ENCODE peak calls at places on chromosomes 12 and 14, in six cellular contexts. One of them, this sample, is unnamed.

GRCh38 chr14:23513005-23513412 is 38.6 kb downstream of the ZFHX2 start:
- DNase-seq in endodermal cell: no peak
- DNase-seq in HS-27A: no peak
- DNase-seq in germinal center: no peak
- DNase-seq in fibroblast of mammary gland: no peak
- DNase-seq in T follicular helper cell: no peak
- DNase-seq in this sample: peak

GRCh38 chr12:3034067-3034750 is 43.0 kb upstream of the TSPAN9 start:
- DNase-seq in fibroblast of mammary gland: peak
- DNase-seq in T follicular helper cell: no peak
- DNase-seq in germinal center: peak
- DNase-seq in HS-27A: no peak
- DNase-seq in endodermal cell: peak
- DNase-seq in this sample: peak

GRCh38 chr14:74941676-74942097 is 13.7 kb downstream of the PGF start:
- DNase-seq in T follicular helper cell: peak
- DNase-seq in fibroblast of mammary gland: peak
- DNase-seq in endodermal cell: no peak
- DNase-seq in HS-27A: no peak
- DNase-seq in germinal center: peak
- DNase-seq in this sample: no peak

GRCh38 chr12:26373606-26374495 is 178.5 kb downstream of the SSPN start:
- DNase-seq in T follicular helper cell: no peak
- DNase-seq in HS-27A: no peak
- DNase-seq in fibroblast of mammary gland: peak
- DNase-seq in germinal center: no peak
- DNase-seq in endodermal cell: no peak
- DNase-seq in this sample: no peak

GRCh38 chr14:36367985-36368774 is 47.7 kb upstream of the MBIP start:
- DNase-seq in T follicular helper cell: no peak
- DNase-seq in germinal center: no peak
- DNase-seq in HS-27A: no peak
- DNase-seq in fibroblast of mammary gland: no peak
- DNase-seq in endodermal cell: no peak
- DNase-seq in this sample: no peak

GRCh38 chr14:104926619-104927431 is 2.1 kb downstream of the PLD4 start:
- DNase-seq in endodermal cell: no peak
- DNase-seq in T follicular helper cell: no peak
- DNase-seq in fibroblast of mammary gland: no peak
- DNase-seq in germinal center: peak
- DNase-seq in HS-27A: no peak
- DNase-seq in this sample: no peak

GRCh38 chr14:73634333-73634833 is 10.4 kb upstream of the DNAL1 start:
- DNase-seq in T follicular helper cell: no peak
- DNase-seq in HS-27A: no peak
- DNase-seq in fibroblast of mammary gland: peak
- DNase-seq in germinal center: no peak
- DNase-seq in endodermal cell: peak
- DNase-seq in this sample: peak

GRCh38 chr12:94244165-94245133 is 96.1 kb downstream of the PLXNC1 start:
- DNase-seq in germinal center: peak
- DNase-seq in fibroblast of mammary gland: no peak
- DNase-seq in T follicular helper cell: no peak
- DNase-seq in endodermal cell: no peak
- DNase-seq in HS-27A: no peak
- DNase-seq in this sample: no peak

GRCh38 chr12:51368640-51369517 is 22.3 kb downstream of the GALNT6 start:
- DNase-seq in T follicular helper cell: peak
- DNase-seq in germinal center: peak
- DNase-seq in fibroblast of mammary gland: no peak
- DNase-seq in endodermal cell: peak
- DNase-seq in HS-27A: no peak
- DNase-seq in this sample: no peak

GRCh38 chr14:51677276-51677675 is 25.6 kb downstream of the FRMD6 start:
- DNase-seq in T follicular helper cell: no peak
- DNase-seq in endodermal cell: no peak
- DNase-seq in fibroblast of mammary gland: peak
- DNase-seq in HS-27A: no peak
- DNase-seq in germinal center: no peak
- DNase-seq in this sample: no peak

GRCh38 chr12:104291867-104292524 is 11.5 kb upstream of the EID3 start:
- DNase-seq in fibroblast of mammary gland: no peak
- DNase-seq in germinal center: no peak
- DNase-seq in T follicular helper cell: no peak
- DNase-seq in endodermal cell: peak
- DNase-seq in HS-27A: no peak
- DNase-seq in this sample: no peak

GRCh38 chr12:54950071-54950727 is 34.4 kb downstream of the TESPA1 start:
- DNase-seq in germinal center: no peak
- DNase-seq in T follicular helper cell: no peak
- DNase-seq in endodermal cell: no peak
- DNase-seq in fibroblast of mammary gland: no peak
- DNase-seq in HS-27A: no peak
- DNase-seq in this sample: no peak

GRCh38 chr12:116060765-116061164 is 216.7 kb downstream of the MED13L start:
- DNase-seq in endodermal cell: no peak
- DNase-seq in HS-27A: no peak
- DNase-seq in T follicular helper cell: no peak
- DNase-seq in germinal center: peak
- DNase-seq in fibroblast of mammary gland: peak
- DNase-seq in this sample: no peak

GRCh38 chr14:38721822-38722431 is 381.1 kb downstream of the SEC23A start:
- DNase-seq in germinal center: peak
- DNase-seq in T follicular helper cell: no peak
- DNase-seq in fibroblast of mammary gland: peak
- DNase-seq in HS-27A: peak
- DNase-seq in endodermal cell: peak
- DNase-seq in this sample: peak

GRCh38 chr14:47626151-47627035 is 49.0 kb downstream of the MDGA2 start:
- DNase-seq in T follicular helper cell: no peak
- DNase-seq in fibroblast of mammary gland: no peak
- DNase-seq in endodermal cell: no peak
- DNase-seq in HS-27A: no peak
- DNase-seq in germinal center: no peak
- DNase-seq in this sample: no peak

GRCh38 chr12:3542156-3542555 is 51.2 kb downstream of the PRMT8 start:
- DNase-seq in endodermal cell: no peak
- DNase-seq in fibroblast of mammary gland: no peak
- DNase-seq in T follicular helper cell: no peak
- DNase-seq in HS-27A: no peak
- DNase-seq in germinal center: no peak
- DNase-seq in this sample: no peak

GRCh38 chr14:96925422-96925821 is 128.2 kb downstream of the VRK1 start:
- DNase-seq in HS-27A: no peak
- DNase-seq in germinal center: no peak
- DNase-seq in T follicular helper cell: no peak
- DNase-seq in endodermal cell: no peak
- DNase-seq in fibroblast of mammary gland: no peak
- DNase-seq in this sample: no peak

GRCh38 chr12:5808956-5809355 is 136.1 kb downstream of the ANO2 start:
- DNase-seq in fibroblast of mammary gland: peak
- DNase-seq in T follicular helper cell: no peak
- DNase-seq in germinal center: no peak
- DNase-seq in endodermal cell: no peak
- DNase-seq in HS-27A: peak
- DNase-seq in this sample: no peak

GRCh38 chr12:94535614-94535932 is 75.9 kb upstream of the CEP83 start:
- DNase-seq in endodermal cell: no peak
- DNase-seq in germinal center: no peak
- DNase-seq in T follicular helper cell: no peak
- DNase-seq in HS-27A: no peak
- DNase-seq in fibroblast of mammary gland: no peak
- DNase-seq in this sample: no peak

This sample was measured in D341Med.